ENCODE peak calls at places on chromosomes 16 and 17, in five cellular contexts. Z is H9, W is EH, K is NCI-H748 treated with DMSO at 0.1 percent for 48 hours, V is AG04450. U is an unnamed sample.

GRCh38 chr17:12104831-12105230 is 84.2 kb downstream of the MAP2K4 start:
- DNase-seq in Z (no peak), W (no peak), K (no peak), V (no peak), U (no peak)

GRCh38 chr17:40097931-40098845 is 2.2 kb downstream of the NR1D1 start:
- DNase-seq in Z (no peak), W (peak), K (no peak), V (no peak), U (no peak)

GRCh38 chr17:17191346-17191792 is 14.8 kb downstream of the PLD6 start:
- DNase-seq in Z (no peak), W (peak), K (no peak), V (peak), U (no peak)

GRCh38 chr16:50245417-50246298 is 20.7 kb upstream of the ADCY7 start:
- DNase-seq in Z (no peak), W (peak), K (no peak), V (no peak), U (peak)

GRCh38 chr17:44464037-44464436 is 39.2 kb downstream of the GPATCH8 start:
- DNase-seq in Z (no peak), W (peak), K (no peak), V (no peak), U (no peak)

GRCh38 chr16:1002399-1003161 is 21.0 kb downstream of the SOX8 start:
- DNase-seq in Z (peak), W (peak), K (no peak), V (peak), U (no peak)

GRCh38 chr16:88453621-88454314 is 688 bp downstream of the ZFPM1 start:
- DNase-seq in Z (no peak), W (no peak), K (no peak), V (no peak), U (no peak)

GRCh38 chr16:24188143-24188542 is 68.0 kb upstream of the CACNG3 start:
- DNase-seq in Z (no peak), W (no peak), K (no peak), V (no peak), U (no peak)

GRCh38 chr17:76968707-76969597 is 100.7 kb downstream of the MGAT5B start:
- DNase-seq in Z (peak), W (peak), K (peak), V (no peak), U (peak)

GRCh38 chr16:84611041-84611440 is 6.8 kb downstream of the COTL1 start:
- DNase-seq in Z (no peak), W (peak), K (no peak), V (no peak), U (no peak)

GRCh38 chr17:32998111-32998892 is 6.7 kb downstream of the SPACA3 start:
- DNase-seq in Z (peak), W (peak), K (peak), V (peak), U (peak)

GRCh38 chr17:82240506-82241182 is 11.8 kb downstream of the SLC16A3 start:
- DNase-seq in Z (peak), W (peak), K (no peak), V (no peak), U (no peak)

GRCh38 chr16:66266436-66267286 is 99.8 kb upstream of the CDH5 start:
- DNase-seq in Z (peak), W (peak), K (no peak), V (peak), U (no peak)

GRCh38 chr17:3557768-3558583 is at the start of gene TRPV3:
- DNase-seq in Z (peak), W (no peak), K (no peak), V (no peak), U (no peak)

GRCh38 chr17:75124041-75124818 is 7.3 kb downstream of the NT5C start:
- DNase-seq in Z (no peak), W (peak), K (no peak), V (no peak), U (peak)

GRCh38 chr17:15920758-15921239 is 24.1 kb upstream of the ADORA2B start:
- DNase-seq in Z (no peak), W (peak), K (no peak), V (peak), U (no peak)

GRCh38 chr17:19730829-19731228 is 14.4 kb upstream of the SLC47A2 start:
- DNase-seq in Z (no peak), W (no peak), K (no peak), V (no peak), U (no peak)

GRCh38 chr17:2213291-2213960 is 90.2 kb downstream of the SMG6 start:
- DNase-seq in Z (no peak), W (peak), K (no peak), V (no peak), U (no peak)

GRCh38 chr17:27367121-27367981 is 73.4 kb downstream of the WSB1 start:
- DNase-seq in Z (no peak), W (no peak), K (no peak), V (no peak), U (no peak)

GRCh38 chr17:10757658-10758057 is 27.8 kb upstream of the TMEM220 start:
- DNase-seq in Z (no peak), W (no peak), K (no peak), V (no peak), U (no peak)

GRCh38 chr17:4476512-4477070 is 22.1 kb upstream of the SPNS2 start:
- DNase-seq in Z (no peak), W (no peak), K (no peak), V (no peak), U (no peak)

GRCh38 chr17:40107266-40107980 is 7.0 kb upstream of the NR1D1 start:
- DNase-seq in Z (peak), W (peak), K (no peak), V (no peak), U (no peak)

GRCh38 chr17:81401727-81402529 is 6.7 kb downstream of the BAHCC1 start:
- DNase-seq in Z (peak), W (no peak), K (no peak), V (no peak), U (no peak)

GRCh38 chr17:74864866-74865395 is 5.2 kb upstream of the GRIN2C start:
- DNase-seq in Z (peak), W (peak), K (no peak), V (no peak), U (peak)

U was measured in NCI-H2171 treated with DMSO at 0.1 percent for 48 hours.